ENCODE peak calls at places on chromosomes 6 and 20, in six cellular contexts. A is heart right ventricle; J is NCI-H226; M is RCC 7860; O is CD4-positive, CD25-positive, alpha-beta regulatory T cell; W is Daoy. C is an unnamed sample.

GRCh38 chr6:143620461-143620860 is 57.3 kb upstream of the PHACTR2 start:
- DNase-seq in A (no peak), J (peak; percentile 48), M (no peak), O (no peak), W (peak; percentile 49), C (no peak)

GRCh38 chr20:1184638-1185315 is at the start of gene TMEM74B:
- DNase-seq in A (no peak), J (no peak), M (no peak), O (no peak), W (no peak), C (peak; percentile 18)

GRCh38 chr20:237479-237878 is 10.4 kb downstream of the DEFB129 start:
- DNase-seq in A (no peak), J (no peak), M (no peak), O (peak; percentile 28), W (peak; percentile 7), C (no peak)

GRCh38 chr20:50311308-50312001 is 120.8 kb downstream of the CEBPB start:
- DNase-seq in A (no peak), J (no peak), M (no peak), O (no peak), W (no peak), C (peak; percentile 51)

GRCh38 chr6:32664827-32665362 is 1.6 kb downstream of the HLA-DQB1 start:
- DNase-seq in A (peak; percentile 41), J (no peak), M (no peak), O (peak; percentile 75), W (peak; percentile 67), C (no peak)

GRCh38 chr6:120211955-120212792 is 862.6 kb upstream of the MAN1A1 start:
- DNase-seq in A (no peak), J (peak; percentile 55), M (peak; percentile 30), O (no peak), W (peak; percentile 10), C (peak; percentile 65)

GRCh38 chr20:33209789-33210188 is 7.4 kb upstream of the BPIFA3 start:
- DNase-seq in A (peak; percentile 64), J (peak; percentile 59), M (peak; percentile 36), O (peak; percentile 20), W (peak; percentile 51), C (peak; percentile 79)

GRCh38 chr6:15017803-15018202 is 228.1 kb upstream of the JARID2 start:
- DNase-seq in A (no peak), J (no peak), M (no peak), O (no peak), W (no peak), C (peak; percentile 25)

GRCh38 chr6:29456971-29457370 is at the start of the genes OR11A1 and OR2H1:
- DNase-seq in A (no peak), J (no peak), M (no peak), O (no peak), W (no peak), C (no peak)

GRCh38 chr6:100493206-100493888 is 28.6 kb upstream of the SIM1 start:
- DNase-seq in A (no peak), J (no peak), M (no peak), O (no peak), W (no peak), C (peak; percentile 56)

GRCh38 chr20:50519036-50519780 is 9.0 kb downstream of the PTPN1 start:
- DNase-seq in A (no peak), J (no peak), M (no peak), O (peak; percentile 72), W (no peak), C (peak; percentile 68)

GRCh38 chr6:149884617-149885016 is 13.3 kb downstream of the RAET1E start:
- DNase-seq in A (no peak), J (no peak), M (no peak), O (no peak), W (no peak), C (no peak)

GRCh38 chr20:34268851-34269668 is 27.8 kb downstream of the ASIP start:
- DNase-seq in A (peak; percentile 45), J (no peak), M (no peak), O (peak; percentile 35), W (no peak), C (no peak)

GRCh38 chr6:39669117-39669690 is 56.0 kb downstream of the KIF6 start:
- DNase-seq in A (no peak), J (no peak), M (no peak), O (no peak), W (no peak), C (no peak)

GRCh38 chr6:6696867-6697531 is 108.5 kb downstream of the LY86 start:
- DNase-seq in A (peak; percentile 65), J (no peak), M (no peak), O (peak; percentile 47), W (peak; percentile 83), C (peak; percentile 73)

GRCh38 chr6:1162367-1163275 is 149.3 kb upstream of the FOXQ1 start:
- DNase-seq in A (no peak), J (peak; percentile 58), M (no peak), O (no peak), W (peak; percentile 40), C (peak; percentile 82)

GRCh38 chr6:163321717-163322116 is 92.8 kb upstream of the QKI start:
- DNase-seq in A (no peak), J (no peak), M (no peak), O (no peak), W (no peak), C (no peak)

GRCh38 chr6:169236988-169237387 is 16.7 kb downstream of the THBS2 start:
- DNase-seq in A (no peak), J (no peak), M (no peak), O (no peak), W (no peak), C (no peak)

C was measured in trophoblast cell.